ENCODE peak calls at places on chromosomes 12 and 14, in ten cellular contexts. W, M, N, L, O, X, S, F, G and Z are unnamed samples.

GRCh38 chr14:79036506-79036905 is 866.3 kb downstream of the NRXN3 start:
- DNase-seq in N (no peak), G (no peak), F (no peak), L (no peak), W (no peak), S (no peak), M (peak; percentile 67), O (no peak), X (no peak), Z (no peak)

GRCh38 chr12:59149995-59150642 is 229.8 kb upstream of the LRIG3 start:
- DNase-seq in G (peak; percentile 88), L (no peak), W (no peak), N (no peak), F (peak; percentile 10), O (peak; percentile 83), M (peak; percentile 91), S (no peak), X (no peak), Z (no peak)

GRCh38 chr12:42119085-42119633 is 25.5 kb downstream of the GXYLT1 start:
- DNase-seq in M (no peak), S (no peak), O (no peak), L (no peak), G (peak; percentile 79), N (no peak), W (no peak), X (no peak), F (no peak), Z (no peak)

GRCh38 chr12:91139981-91140659 is 28.8 kb upstream of the LUM start:
- DNase-seq in M (no peak), F (no peak), W (no peak), N (no peak), S (no peak), X (no peak), L (peak; percentile 7), O (no peak), G (peak; percentile 97), Z (no peak)

GRCh38 chr14:77296906-77297305 is 23.8 kb downstream of the POMT2 start:
- DNase-seq in S (no peak), G (no peak), F (no peak), N (no peak), L (no peak), W (no peak), X (no peak), M (no peak), O (no peak), Z (no peak)

GRCh38 chr12:1398673-1399072 is 195.7 kb downstream of the FBXL14 start:
- DNase-seq in L (peak; percentile 7), X (no peak), M (no peak), G (peak; percentile 29), S (no peak), F (no peak), O (no peak), W (no peak), N (no peak), Z (no peak)

GRCh38 chr14:35384386-35385041 is 20.0 kb downstream of the NFKBIA start:
- DNase-seq in N (no peak), S (no peak), X (no peak), M (no peak), W (peak; percentile 82), O (peak; percentile 89), F (no peak), L (peak; percentile 91), G (peak; percentile 98), Z (no peak)

GRCh38 chr12:48336564-48336963 is 14.2 kb downstream of the ZNF641 start:
- DNase-seq in W (no peak), X (no peak), S (no peak), F (no peak), O (no peak), L (no peak), M (no peak), N (no peak), G (no peak), Z (no peak)

GRCh38 chr14:53217283-53217994 is 64.3 kb upstream of the DDHD1 start:
- DNase-seq in X (peak; percentile 64), W (peak; percentile 41), N (peak; percentile 88), G (peak; percentile 31), L (peak; percentile 30), O (peak; percentile 63), S (peak; percentile 57), M (peak; percentile 68), F (peak; percentile 81), Z (peak; percentile 45)

GRCh38 chr14:73394317-73394716 is 64.0 kb downstream of the NUMB start:
- DNase-seq in S (no peak), F (no peak), G (no peak), X (no peak), N (no peak), L (no peak), W (no peak), O (peak; percentile 71), M (no peak), Z (no peak)

GRCh38 chr12:57543666-57544065 is 3.3 kb downstream of the DCTN2 start:
- DNase-seq in N (no peak), F (no peak), L (no peak), S (no peak), W (no peak), X (no peak), O (no peak), M (no peak), G (no peak), Z (no peak)

GRCh38 chr12:2338381-2338780 is 285.6 kb downstream of the CACNA1C start:
- DNase-seq in W (no peak), M (no peak), F (no peak), X (no peak), L (no peak), G (no peak), O (no peak), N (no peak), S (no peak), Z (no peak)

GRCh38 chr12:70692681-70693288 is 55.6 kb upstream of the PTPRB start:
- DNase-seq in F (no peak), G (peak; percentile 68), L (peak; percentile 32), O (peak; percentile 32), N (no peak), M (peak; percentile 2), X (no peak), W (no peak), S (no peak), Z (no peak)

GRCh38 chr12:25054783-25055144 is 105.9 kb upstream of the BCAT1 start:
- DNase-seq in M (no peak), X (no peak), L (peak; percentile 7), G (no peak), N (peak; percentile 66), W (no peak), F (peak; percentile 80), O (no peak), S (peak; percentile 11), Z (peak; percentile 3)

GRCh38 chr12:22477894-22478287 is 66.5 kb downstream of the C2CD5 start:
- DNase-seq in L (no peak), M (no peak), G (peak; percentile 63), F (no peak), X (no peak), O (no peak), W (no peak), N (no peak), S (no peak), Z (no peak)

GRCh38 chr12:30652034-30652696 is 43.5 kb downstream of the IPO8 start:
- DNase-seq in S (no peak), F (no peak), G (no peak), N (no peak), W (no peak), X (no peak), O (no peak), L (no peak), M (no peak), Z (no peak)

GRCh38 chr12:50397122-50397650 is 777 bp upstream of the FAM186A start:
- DNase-seq in X (no peak), W (no peak), S (no peak), G (peak; percentile 22), M (no peak), O (peak; percentile 26), F (no peak), L (peak; percentile 26), N (no peak), Z (no peak)

GRCh38 chr12:101855364-101855884 is 22.0 kb upstream of the DRAM1 start:
- DNase-seq in M (peak; percentile 68), S (no peak), F (no peak), O (no peak), N (no peak), G (peak; percentile 63), W (no peak), L (no peak), X (no peak), Z (no peak)

GRCh38 chr12:57640156-57641042 is 7.4 kb upstream of the B4GALNT1 start:
- DNase-seq in S (no peak), O (no peak), N (no peak), L (no peak), M (no peak), F (no peak), G (peak; percentile 33), W (no peak), X (no peak), Z (no peak)

GRCh38 chr12:57610553-57611115 is 601 bp upstream of the ARHGEF25 start:
- DNase-seq in W (peak; percentile 79), M (no peak), X (no peak), G (no peak), S (no peak), N (no peak), L (peak; percentile 40), O (no peak), F (no peak), Z (no peak)

GRCh38 chr12:24075650-24076049 is 126.2 kb upstream of the SOX5 start:
- DNase-seq in M (no peak), N (no peak), L (no peak), W (no peak), F (no peak), S (no peak), O (no peak), X (no peak), G (no peak), Z (no peak)

GRCh38 chr14:85856430-85856829 is 326.5 kb downstream of the FLRT2 start:
- DNase-seq in S (no peak), F (no peak), N (no peak), M (peak; percentile 33), L (no peak), G (no peak), O (no peak), X (no peak), W (no peak), Z (no peak)

GRCh38 chr12:127230843-127231260 is 1036.1 kb upstream of the TMEM132C start:
- DNase-seq in M (no peak), O (peak; percentile 99), X (no peak), W (no peak), G (peak; percentile 96), N (no peak), S (no peak), F (no peak), L (peak; percentile 19), Z (no peak)

GRCh38 chr14:38762436-38762835 is 340.6 kb downstream of the SEC23A start:
- DNase-seq in M (no peak), N (no peak), W (no peak), G (no peak), F (no peak), S (no peak), L (no peak), O (no peak), X (no peak), Z (no peak)

GRCh38 chr14:105442125-105442524 is 22.5 kb downstream of the MTA1 start:
- DNase-seq in O (no peak), G (no peak), W (no peak), F (no peak), L (no peak), M (no peak), X (no peak), S (no peak), N (no peak), Z (no peak)

GRCh38 chr12:90003688-90004087 is 295.1 kb upstream of the ATP2B1 start:
- DNase-seq in X (no peak), N (no peak), L (no peak), S (no peak), O (no peak), G (no peak), W (no peak), F (no peak), M (no peak), Z (no peak)

GRCh38 chr12:6062427-6063378 is 61.8 kb downstream of the VWF start:
- DNase-seq in X (peak; percentile 61), W (peak; percentile 30), N (peak; percentile 77), M (no peak), S (peak; percentile 22), L (peak; percentile 81), G (peak; percentile 58), O (peak; percentile 56), F (peak; percentile 69), Z (peak; percentile 39)

GRCh38 chr14:89171628-89172027 is 245.4 kb downstream of the FOXN3 start:
- DNase-seq in O (no peak), N (no peak), S (no peak), F (no peak), G (no peak), W (no peak), L (no peak), X (no peak), M (no peak), Z (no peak)